ENCODE peak calls at places on chromosomes 6 and 20, in seven cellular contexts. D is GM23338; H is stomach; F is neuronal stem cell; J is CD8-positive, alpha-beta memory T cell; I is skeletal muscle cell; Y is AG04450. W is an unnamed sample.

GRCh38 chr6:154619183-154619582 is 108.7 kb upstream of the CNKSR3 start:
- DNase-seq in D (no peak), H (peak; percentile 58), F (no peak), J (no peak), I (no peak), Y (no peak), W (peak; percentile 19)

GRCh38 chr6:150069707-150070106 is 786 bp upstream of the ULBP3 start:
- DNase-seq in D (no peak), H (peak; percentile 54), F (no peak), J (no peak), I (no peak), Y (no peak), W (no peak)

GRCh38 chr20:44075191-44075949 is 111.6 kb downstream of the JPH2 start:
- DNase-seq in D (no peak), H (peak; percentile 16), F (no peak), J (no peak), I (no peak), Y (no peak), W (no peak)

GRCh38 chr6:11043961-11044711 is at the start of gene ELOVL2:
- DNase-seq in D (peak; percentile 76), H (no peak), F (peak; percentile 48), J (peak; percentile 7), I (peak; percentile 5), Y (no peak), W (no peak)

GRCh38 chr6:14818422-14818884 is 427.4 kb upstream of the JARID2 start:
- DNase-seq in D (no peak), H (peak; percentile 80), F (no peak), J (no peak), I (no peak), Y (no peak), W (no peak)

GRCh38 chr6:42938428-42938796 is 9.1 kb downstream of the CNPY3 start:
- DNase-seq in D (no peak), H (no peak), F (no peak), J (no peak), I (no peak), Y (no peak), W (no peak)

GRCh38 chr6:147486683-147487082 is 21.8 kb upstream of the SAMD5 start:
- DNase-seq in D (no peak), H (no peak), F (no peak), J (no peak), I (no peak), Y (no peak), W (no peak)

GRCh38 chr20:37627060-37627766 is 66.6 kb upstream of the CTNNBL1 start:
- DNase-seq in D (peak; percentile 79), H (no peak), F (peak; percentile 82), J (no peak), I (peak; percentile 4), Y (peak; percentile 24), W (peak; percentile 13)

GRCh38 chr6:117533775-117534174 is 51.3 kb downstream of the DCBLD1 start:
- DNase-seq in D (no peak), H (no peak), F (no peak), J (no peak), I (no peak), Y (no peak), W (no peak)

GRCh38 chr20:23061713-23062561 is 12.5 kb upstream of the THBD start:
- DNase-seq in D (peak; percentile 78), H (no peak), F (no peak), J (no peak), I (no peak), Y (peak; percentile 21), W (no peak)

GRCh38 chr6:45518321-45518720 is 140.6 kb upstream of the SUPT3H start:
- DNase-seq in D (no peak), H (no peak), F (no peak), J (no peak), I (no peak), Y (no peak), W (no peak)

GRCh38 chr6:43995137-43995536 is 132.1 kb downstream of the MRPL14 start:
- DNase-seq in D (no peak), H (no peak), F (no peak), J (no peak), I (no peak), Y (no peak), W (no peak)

GRCh38 chr20:58682656-58683055 is 9.9 kb upstream of the NPEPL1 start:
- DNase-seq in D (no peak), H (no peak), F (no peak), J (no peak), I (no peak), Y (no peak), W (no peak)

GRCh38 chr6:26216886-26217713 is 129.9 kb downstream of the HFE start:
- DNase-seq in D (peak; percentile 95), H (peak; percentile 84), F (peak; percentile 96), J (no peak), I (no peak), Y (no peak), W (peak; percentile 82)

GRCh38 chr6:63615590-63615989 is 20.0 kb upstream of the PHF3 start:
- DNase-seq in D (no peak), H (no peak), F (no peak), J (no peak), I (no peak), Y (no peak), W (no peak)

GRCh38 chr6:45965007-45965406 is 50.7 kb downstream of the CLIC5 start:
- DNase-seq in D (no peak), H (no peak), F (no peak), J (no peak), I (peak; percentile 14), Y (no peak), W (no peak)

GRCh38 chr6:9514146-9514545 is 900.7 kb downstream of the TFAP2A start:
- DNase-seq in D (no peak), H (no peak), F (no peak), J (no peak), I (no peak), Y (no peak), W (no peak)

GRCh38 chr6:27161946-27162603 is 85.4 kb upstream of the PRSS16 start:
- DNase-seq in D (peak; percentile 57), H (no peak), F (no peak), J (peak; percentile 51), I (no peak), Y (no peak), W (no peak)

GRCh38 chr20:49698477-49698876 is 15.2 kb downstream of the B4GALT5 start:
- DNase-seq in D (no peak), H (no peak), F (no peak), J (no peak), I (no peak), Y (no peak), W (no peak)

GRCh38 chr6:2766767-2767314 is 1.6 kb downstream of the WRNIP1 start:
- DNase-seq in D (no peak), H (no peak), F (no peak), J (no peak), I (no peak), Y (no peak), W (no peak)

GRCh38 chr20:13878600-13878999 is 93.8 kb downstream of the NDUFAF5 start:
- DNase-seq in D (no peak), H (no peak), F (no peak), J (no peak), I (no peak), Y (no peak), W (no peak)

GRCh38 chr6:41500561-41500960 is 45.6 kb upstream of the FOXP4 start:
- DNase-seq in D (no peak), H (no peak), F (no peak), J (no peak), I (no peak), Y (no peak), W (no peak)

GRCh38 chr6:41503841-41504525 is 42.2 kb upstream of the FOXP4 start:
- DNase-seq in D (peak; percentile 72), H (no peak), F (no peak), J (no peak), I (no peak), Y (no peak), W (no peak)

GRCh38 chr6:41503435-41503768 is 42.8 kb upstream of the FOXP4 start:
- DNase-seq in D (no peak), H (no peak), F (no peak), J (no peak), I (no peak), Y (no peak), W (no peak)

GRCh38 chr6:41504526-41505021 is 41.6 kb upstream of the FOXP4 start:
- DNase-seq in D (peak; percentile 58), H (no peak), F (no peak), J (no peak), I (no peak), Y (no peak), W (no peak)

GRCh38 chr6:41502607-41503434 is 43.4 kb upstream of the FOXP4 start:
- DNase-seq in D (peak; percentile 87), H (peak; percentile 40), F (no peak), J (no peak), I (no peak), Y (no peak), W (no peak)
- H3K4me3 ChIP-seq in D (peak overlapping the region; percentile 54), H (no peak overlapping the region), F (no peak overlapping the region), J (no peak overlapping the region), I (no peak overlapping the region), Y (no peak overlapping the region), W (no peak overlapping the region)

GRCh38 chr6:56690519-56691200 is 48.0 kb upstream of the DST start:
- DNase-seq in D (no peak), H (no peak), F (no peak), J (no peak), I (no peak), Y (no peak), W (no peak)

GRCh38 chr6:56688521-56688920 is 45.8 kb upstream of the DST start:
- DNase-seq in D (no peak), H (no peak), F (no peak), J (no peak), I (no peak), Y (no peak), W (no peak)

GRCh38 chr6:56689663-56690062 is 47.0 kb upstream of the DST start:
- DNase-seq in D (no peak), H (no peak), F (no peak), J (no peak), I (no peak), Y (no peak), W (no peak)

GRCh38 chr6:56691201-56691595 is 48.5 kb upstream of the DST start:
- DNase-seq in D (no peak), H (no peak), F (no peak), J (no peak), I (no peak), Y (no peak), W (no peak)

GRCh38 chr6:56689114-56689513 is 46.4 kb upstream of the DST start:
- DNase-seq in D (no peak), H (no peak), F (no peak), J (no peak), I (no peak), Y (no peak), W (no peak)
- H3K4me3 ChIP-seq in D (no peak overlapping the region), H (no peak overlapping the region), F (no peak overlapping the region), J (no peak overlapping the region), I (no peak overlapping the region), Y (no peak overlapping the region), W (no peak overlapping the region)

GRCh38 chr6:30171677-30172471 is 8.5 kb downstream of the TRIM15 start:
- DNase-seq in D (peak; percentile 87), H (no peak), F (peak; percentile 17), J (peak; percentile 11), I (no peak), Y (no peak), W (no peak)
- H3K4me3 ChIP-seq in D (peak overlapping the region; percentile 60), H (no peak overlapping the region), F (peak overlapping the region; percentile 14), J (no peak overlapping the region), I (no peak overlapping the region), Y (no peak overlapping the region), W (no peak overlapping the region)

DNA sequence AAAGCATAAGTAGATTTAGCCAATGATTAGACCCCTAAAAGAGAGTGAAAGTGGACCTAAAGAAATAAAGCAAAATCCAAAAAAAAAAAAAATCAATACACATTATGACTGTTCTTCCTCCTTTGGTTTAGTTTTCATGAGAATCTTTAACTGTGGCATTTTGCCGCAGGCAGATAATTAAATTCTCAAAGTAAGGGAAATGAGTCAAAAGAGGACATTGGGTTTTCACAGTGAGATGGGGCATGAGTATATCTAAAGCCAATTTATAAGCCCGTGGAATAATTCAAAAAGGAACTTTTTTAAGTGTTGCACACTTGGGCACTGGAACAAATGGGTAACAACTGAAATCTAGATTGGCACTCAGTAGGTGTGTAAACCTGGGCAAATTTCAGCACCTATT is 230.3 kb downstream of the PKHD1 start:
- DNase-seq in D (no peak), H (no peak), F (no peak), J (no peak), I (no peak), Y (no peak), W (no peak)
- H3K4me3 ChIP-seq in D (no peak overlapping the region), H (no peak overlapping the region), F (no peak overlapping the region), J (no peak overlapping the region), I (no peak overlapping the region), Y (no peak overlapping the region), W (no peak overlapping the region)

W was measured in prostate gland.